ENCODE peak calls at places on chromosomes 7 and 10, in five cellular contexts. One of them, this sample, is unnamed.

GRCh38 chr7:18350678-18351077 is 144.9 kb upstream of the HDAC9 start:
- DNase-seq in astrocyte of the cerebellum: no peak
- DNase-seq in K562: no peak
- DNase-seq in HCT116: no peak
- DNase-seq in colonic mucosa: no peak
- DNase-seq in this sample: no peak

GRCh38 chr7:26156454-26157365 is 4.7 kb downstream of the NFE2L3 start:
- DNase-seq in astrocyte of the cerebellum: peak; percentile 95
- DNase-seq in K562: no peak
- DNase-seq in HCT116: peak; percentile 28
- DNase-seq in colonic mucosa: no peak
- DNase-seq in this sample: peak; percentile 40

GRCh38 chr7:1027285-1028043 is 16.9 kb upstream of the GPR146 start:
- DNase-seq in astrocyte of the cerebellum: no peak
- DNase-seq in K562: peak; percentile 59
- DNase-seq in HCT116: no peak
- DNase-seq in colonic mucosa: peak; percentile 40
- DNase-seq in this sample: no peak

GRCh38 chr10:25175527-25176420 is 973 bp downstream of the GPR158 start:
- DNase-seq in astrocyte of the cerebellum: no peak
- DNase-seq in K562: no peak
- DNase-seq in HCT116: no peak
- DNase-seq in colonic mucosa: no peak
- DNase-seq in this sample: no peak

GRCh38 chr10:76209135-76209534 is 777.7 kb downstream of the LRMDA start:
- DNase-seq in astrocyte of the cerebellum: peak; percentile 4
- DNase-seq in K562: no peak
- DNase-seq in HCT116: no peak
- DNase-seq in colonic mucosa: no peak
- DNase-seq in this sample: no peak

GRCh38 chr7:159169391-159169790 is 24.7 kb upstream of the VIPR2 start:
- DNase-seq in astrocyte of the cerebellum: no peak
- DNase-seq in K562: no peak
- DNase-seq in HCT116: no peak
- DNase-seq in colonic mucosa: no peak
- DNase-seq in this sample: no peak

GRCh38 chr7:99016196-99016595 is 127.7 kb downstream of the SMURF1 start:
- DNase-seq in astrocyte of the cerebellum: no peak
- DNase-seq in K562: no peak
- DNase-seq in HCT116: no peak
- DNase-seq in colonic mucosa: no peak
- DNase-seq in this sample: no peak

GRCh38 chr10:5619366-5620211 is 46.8 kb downstream of the ASB13 start:
- DNase-seq in astrocyte of the cerebellum: peak; percentile 63
- DNase-seq in K562: no peak
- DNase-seq in HCT116: no peak
- DNase-seq in colonic mucosa: no peak
- DNase-seq in this sample: no peak

GRCh38 chr10:93186631-93187030 is 112.9 kb downstream of the CYP26A1 start:
- DNase-seq in astrocyte of the cerebellum: no peak
- DNase-seq in K562: no peak
- DNase-seq in HCT116: no peak
- DNase-seq in colonic mucosa: no peak
- DNase-seq in this sample: no peak

GRCh38 chr7:151000886-151001495 is 10.2 kb downstream of the NOS3 start:
- DNase-seq in astrocyte of the cerebellum: no peak
- DNase-seq in K562: no peak
- DNase-seq in HCT116: no peak
- DNase-seq in colonic mucosa: no peak
- DNase-seq in this sample: no peak

GRCh38 chr10:29067161-29067560 is 221.7 kb upstream of the LYZL1 start:
- DNase-seq in astrocyte of the cerebellum: peak; percentile 11
- DNase-seq in K562: no peak
- DNase-seq in HCT116: no peak
- DNase-seq in colonic mucosa: no peak
- DNase-seq in this sample: peak; percentile 4

GRCh38 chr10:13945760-13946460 is 359.1 kb downstream of the PRPF18 start:
- DNase-seq in astrocyte of the cerebellum: no peak
- DNase-seq in K562: no peak
- DNase-seq in HCT116: no peak
- DNase-seq in colonic mucosa: no peak
- DNase-seq in this sample: no peak

GRCh38 chr10:125157473-125157865 is 2.9 kb downstream of the CTBP2 start:
- DNase-seq in astrocyte of the cerebellum: no peak
- DNase-seq in K562: no peak
- DNase-seq in HCT116: no peak
- DNase-seq in colonic mucosa: no peak
- DNase-seq in this sample: no peak

GRCh38 chr7:36227223-36227622 is 74.2 kb downstream of the EEPD1 start:
- DNase-seq in astrocyte of the cerebellum: no peak
- DNase-seq in K562: no peak
- DNase-seq in HCT116: no peak
- DNase-seq in colonic mucosa: peak; percentile 44
- DNase-seq in this sample: peak; percentile 59

GRCh38 chr10:3068968-3069737 is 1.8 kb downstream of the PFKP start:
- DNase-seq in astrocyte of the cerebellum: no peak
- DNase-seq in K562: peak; percentile 66
- DNase-seq in HCT116: no peak
- DNase-seq in colonic mucosa: peak; percentile 38
- DNase-seq in this sample: no peak

GRCh38 chr7:108311446-108312168 is 144.6 kb downstream of the NRCAM start:
- DNase-seq in astrocyte of the cerebellum: peak; percentile 48
- DNase-seq in K562: no peak
- DNase-seq in HCT116: no peak
- DNase-seq in colonic mucosa: no peak
- DNase-seq in this sample: peak; percentile 8

GRCh38 chr7:25288536-25289283 is 60.4 kb upstream of the NPVF start:
- DNase-seq in astrocyte of the cerebellum: peak; percentile 15
- DNase-seq in K562: no peak
- DNase-seq in HCT116: no peak
- DNase-seq in colonic mucosa: no peak
- DNase-seq in this sample: no peak

GRCh38 chr10:71881956-71882355 is 30.9 kb upstream of the PSAP start:
- DNase-seq in astrocyte of the cerebellum: no peak
- DNase-seq in K562: no peak
- DNase-seq in HCT116: no peak
- DNase-seq in colonic mucosa: no peak
- DNase-seq in this sample: no peak

GRCh38 chr7:2109251-2109935 is 123.4 kb downstream of the MAD1L1 start:
- DNase-seq in astrocyte of the cerebellum: no peak
- DNase-seq in K562: peak; percentile 21
- DNase-seq in HCT116: no peak
- DNase-seq in colonic mucosa: no peak
- DNase-seq in this sample: no peak
- H3K4me3 ChIP-seq in astrocyte of the cerebellum: no peak overlapping the region
- H3K4me3 ChIP-seq in K562: peak overlapping the region; percentile 22
- H3K4me3 ChIP-seq in HCT116: peak overlapping the region; percentile 48
- H3K4me3 ChIP-seq in colonic mucosa: no peak overlapping the region
- H3K4me3 ChIP-seq in this sample: no peak overlapping the region

GRCh38 chr7:76512941-76513816 is 2.8 kb downstream of the UPK3B start:
- DNase-seq in astrocyte of the cerebellum: no peak
- DNase-seq in K562: peak; percentile 75
- DNase-seq in HCT116: peak; percentile 15
- DNase-seq in colonic mucosa: peak; percentile 22
- DNase-seq in this sample: no peak
- TF ChIP-seq CTCF in astrocyte of the cerebellum: peak; percentile 63
- TF ChIP-seq CTCF in K562: peak; percentile 60
- TF ChIP-seq CTCF in HCT116: peak; percentile 61
- TF ChIP-seq CTCF in colonic mucosa: no peak
- TF ChIP-seq CTCF in this sample: peak; percentile 41

DNA sequence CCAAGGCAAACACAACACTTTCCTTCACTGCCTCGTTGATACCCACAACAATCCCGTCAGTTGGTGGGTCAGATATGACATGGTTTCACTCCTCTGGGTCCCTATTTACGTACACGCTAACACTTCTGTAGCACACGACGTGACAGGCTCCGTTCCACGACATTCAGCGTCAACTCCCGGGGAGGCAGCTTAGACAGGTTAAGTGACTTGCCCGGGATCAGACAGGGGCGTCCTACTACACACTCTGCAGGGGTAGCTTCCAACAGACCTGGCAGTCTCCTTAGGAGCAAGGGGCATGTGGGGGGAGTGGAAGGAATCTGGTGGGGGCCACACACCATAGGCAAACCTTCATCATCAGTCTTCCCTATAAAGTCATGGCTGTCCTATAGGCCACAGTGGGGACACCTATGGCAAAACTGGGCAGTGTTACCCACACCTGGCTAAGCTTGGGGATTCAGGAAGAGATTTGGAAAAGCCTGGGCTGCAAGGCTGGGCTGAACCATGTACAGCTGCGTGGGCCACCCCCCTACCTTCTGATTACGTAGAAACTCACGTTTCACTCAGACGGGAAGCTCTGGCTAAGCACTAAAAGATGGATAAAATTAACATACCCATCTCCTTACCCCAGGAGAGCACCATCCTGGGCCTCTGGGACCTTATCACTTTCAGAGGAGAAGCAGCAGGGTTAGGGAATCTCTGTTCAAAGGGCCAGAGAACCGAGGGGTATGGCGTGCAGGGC is 2.0 kb downstream of the TYSND1 start:
- DNase-seq in astrocyte of the cerebellum: no peak
- DNase-seq in K562: no peak
- DNase-seq in HCT116: no peak
- DNase-seq in colonic mucosa: no peak
- DNase-seq in this sample: no peak
- H3K4me3 ChIP-seq in astrocyte of the cerebellum: peak overlapping the region; percentile 60
- H3K4me3 ChIP-seq in K562: no peak overlapping the region
- H3K4me3 ChIP-seq in HCT116: no peak overlapping the region
- H3K4me3 ChIP-seq in colonic mucosa: no peak overlapping the region
- H3K4me3 ChIP-seq in this sample: no peak overlapping the region

GRCh38 chr7:10718768-10719167 is 254.9 kb upstream of the PHF14 start:
- DNase-seq in astrocyte of the cerebellum: no peak
- DNase-seq in K562: no peak
- DNase-seq in HCT116: no peak
- DNase-seq in colonic mucosa: no peak
- DNase-seq in this sample: no peak
- TF ChIP-seq CTCF in astrocyte of the cerebellum: no peak
- TF ChIP-seq CTCF in K562: no peak
- TF ChIP-seq CTCF in HCT116: no peak
- TF ChIP-seq CTCF in colonic mucosa: no peak
- TF ChIP-seq CTCF in this sample: no peak

GRCh38 chr10:124063736-124064135 is 29.7 kb downstream of the CHST15 start:
- DNase-seq in astrocyte of the cerebellum: peak; percentile 79
- DNase-seq in K562: no peak
- DNase-seq in HCT116: no peak
- DNase-seq in colonic mucosa: no peak
- DNase-seq in this sample: peak; percentile 75
- H3K4me3 ChIP-seq in astrocyte of the cerebellum: no peak overlapping the region
- H3K4me3 ChIP-seq in K562: no peak overlapping the region
- H3K4me3 ChIP-seq in HCT116: no peak overlapping the region
- H3K4me3 ChIP-seq in colonic mucosa: no peak overlapping the region
- H3K4me3 ChIP-seq in this sample: no peak overlapping the region